ENCODE peak calls at places on chromosomes 11 and 22, in eight cellular contexts. X is body of pancreas, E is retinal pigment epithelial cell, D is AG10803, V is A549, F is right lobe of liver, P is hepatocyte, J is kidney. I is an unnamed sample.

GRCh38 chr11:116605543-116605942 is 167.2 kb downstream of the BUD13 start:
- DNase-seq in D (no peak), P (peak), E (peak), F (peak), J (no peak), V (no peak), X (peak), I (peak)

GRCh38 chr22:42973536-42973881 is 41.4 kb downstream of the PACSIN2 start:
- DNase-seq in V (no peak), D (no peak), E (no peak), J (no peak), X (no peak), P (no peak), F (no peak), I (no peak)

GRCh38 chr11:80163011-80163410 is 722.2 kb upstream of the TENM4 start:
- DNase-seq in V (no peak), E (peak), X (no peak), D (peak), J (no peak), F (no peak), P (peak), I (no peak)

GRCh38 chr22:17381237-17381913 is 12.1 kb downstream of the CECR2 start:
- DNase-seq in P (peak), V (no peak), X (no peak), J (no peak), F (peak), E (no peak), D (no peak), I (no peak)

GRCh38 chr11:96779030-96779429 is 389.2 kb downstream of the JRKL start:
- DNase-seq in P (no peak), F (no peak), D (no peak), V (no peak), X (no peak), J (no peak), E (no peak), I (no peak)

GRCh38 chr11:57219021-57219627 is 17.9 kb downstream of the APLNR start:
- DNase-seq in E (no peak), X (no peak), D (peak), V (no peak), F (no peak), P (no peak), J (no peak), I (no peak)

GRCh38 chr11:78224906-78225420 is 36.2 kb downstream of the USP35 start:
- DNase-seq in V (no peak), P (no peak), E (no peak), D (no peak), F (no peak), X (no peak), J (no peak), I (no peak)

GRCh38 chr11:32081129-32081641 is 9.7 kb upstream of the RCN1 start:
- DNase-seq in V (no peak), E (peak), X (no peak), P (peak), J (no peak), F (no peak), D (peak), I (peak)

GRCh38 chr11:131486100-131486499 is 115.7 kb downstream of the NTM start:
- DNase-seq in F (no peak), E (no peak), V (no peak), P (no peak), J (no peak), X (no peak), D (peak), I (no peak)

GRCh38 chr11:32705309-32706033 is 89.0 kb downstream of the CCDC73 start:
- DNase-seq in F (peak), E (no peak), P (no peak), X (no peak), D (no peak), V (no peak), J (no peak), I (no peak)

GRCh38 chr22:48637231-48637630 is 1190.4 kb downstream of the BRD1 start:
- DNase-seq in V (no peak), P (no peak), J (no peak), D (no peak), E (no peak), X (no peak), F (no peak), I (no peak)

GRCh38 chr11:18743900-18744514 is 18.0 kb upstream of the IGSF22 start:
- DNase-seq in X (no peak), P (no peak), J (no peak), D (no peak), V (no peak), E (no peak), F (no peak), I (no peak)

GRCh38 chr11:10377182-10377581 is 72.3 kb downstream of the ADM start:
- DNase-seq in F (no peak), P (no peak), X (no peak), V (no peak), E (no peak), J (no peak), D (no peak), I (no peak)

GRCh38 chr22:37486224-37486845 is at the start of gene MFNG:
- DNase-seq in D (no peak), F (peak), E (no peak), V (peak), P (peak), J (peak), X (peak), I (no peak)

GRCh38 chr11:127612602-127613001 is 612.0 kb upstream of the KIRREL3 start:
- DNase-seq in P (no peak), V (no peak), J (no peak), X (no peak), F (no peak), D (no peak), E (no peak), I (no peak)

GRCh38 chr11:128604723-128605122 is 17.4 kb upstream of the ETS1 start:
- DNase-seq in X (no peak), F (no peak), J (no peak), E (no peak), D (no peak), P (no peak), V (no peak), I (no peak)

GRCh38 chr11:44992181-44992582 is 41.5 kb upstream of the TP53I11 start:
- DNase-seq in P (no peak), V (no peak), F (no peak), E (no peak), D (no peak), J (no peak), X (peak), I (no peak)

GRCh38 chr11:86510097-86510496 is 135.4 kb downstream of the CCDC81 start:
- DNase-seq in D (no peak), J (no peak), F (no peak), P (no peak), E (no peak), X (no peak), V (no peak), I (no peak)

GRCh38 chr11:88103337-88104206 is 71.7 kb downstream of the RAB38 start:
- DNase-seq in F (peak), V (peak), P (peak), X (peak), J (no peak), E (peak), D (peak), I (peak)

GRCh38 chr11:43853766-43854165 is 26.9 kb upstream of the ALKBH3 start:
- DNase-seq in F (no peak), P (no peak), D (peak), V (no peak), E (no peak), X (no peak), J (no peak), I (no peak)

GRCh38 chr11:43856988-43857387 is 23.6 kb upstream of the ALKBH3 start:
- DNase-seq in J (no peak), D (no peak), X (no peak), E (no peak), F (no peak), P (no peak), V (no peak), I (no peak)

DNA sequence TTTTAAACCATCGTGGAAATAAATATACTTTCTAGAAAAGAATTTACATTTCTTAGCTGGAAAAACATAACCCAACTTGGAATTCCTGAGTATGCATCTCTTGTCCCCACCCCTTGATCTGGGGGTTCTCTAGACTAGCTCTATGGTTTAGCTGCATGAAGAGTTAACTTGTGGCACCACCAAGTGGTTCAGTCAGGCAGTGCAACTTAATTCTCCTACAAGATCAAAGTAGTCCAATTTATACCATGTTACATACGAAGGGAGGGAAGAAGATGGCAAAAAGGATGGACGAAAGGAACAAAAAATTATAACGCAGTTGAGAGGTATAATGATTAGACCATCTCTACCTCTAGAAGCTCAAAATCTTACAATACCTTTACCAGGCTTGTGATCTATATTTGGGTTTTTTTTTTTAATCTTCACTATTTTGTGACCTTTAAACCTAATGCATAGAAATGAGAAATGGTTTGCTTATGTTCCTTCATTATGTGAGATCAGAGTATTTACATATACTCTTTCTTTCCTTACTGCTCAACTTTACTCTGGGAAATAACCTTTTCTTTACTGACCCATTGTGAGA is 28.5 kb upstream of the ALKBH3 start:
- DNase-seq in V (peak), X (peak), P (peak), F (no peak), E (peak), J (no peak), D (peak), I (peak)
- TF ChIP-seq CTCF in V (peak), X (peak), P (peak), F (peak), E (peak), J (peak), D (peak), I (peak)

GRCh38 chr11:35619030-35619753 is 932 bp downstream of the FJX1 start:
- DNase-seq in X (peak), D (peak), V (peak), P (peak), F (peak), E (no peak), J (peak), I (no peak)

GRCh38 chr11:35622070-35622469 is 3.8 kb downstream of the FJX1 start:
- DNase-seq in E (peak), V (no peak), P (no peak), X (no peak), D (peak), J (no peak), F (no peak), I (no peak)

GRCh38 chr11:35619754-35620640 is 1.7 kb downstream of the FJX1 start:
- DNase-seq in J (peak), V (peak), D (no peak), X (peak), F (peak), P (peak), E (no peak), I (no peak)

GRCh38 chr11:35623708-35624168 is 5.5 kb downstream of the FJX1 start:
- DNase-seq in X (no peak), D (peak), V (no peak), F (no peak), E (no peak), P (peak), J (no peak), I (peak)

GRCh38 chr11:35621620-35622019 is 3.4 kb downstream of the FJX1 start:
- DNase-seq in E (no peak), J (no peak), F (no peak), V (no peak), X (no peak), P (no peak), D (no peak), I (no peak)
- H3K4me3 ChIP-seq in E (no peak), J (no peak), F (no peak), V (no peak), X (no peak), P (no peak), D (no peak), I (peak)

GRCh38 chr11:71454470-71455113 is 1.6 kb downstream of the NADSYN1 start:
- DNase-seq in J (peak), V (no peak), F (peak), P (peak), E (no peak), X (peak), D (no peak), I (no peak)
- TF ChIP-seq CTCF in J (no peak), V (peak), F (peak), P (peak), E (peak), X (no peak), D (no peak), I (no peak)

DNA sequence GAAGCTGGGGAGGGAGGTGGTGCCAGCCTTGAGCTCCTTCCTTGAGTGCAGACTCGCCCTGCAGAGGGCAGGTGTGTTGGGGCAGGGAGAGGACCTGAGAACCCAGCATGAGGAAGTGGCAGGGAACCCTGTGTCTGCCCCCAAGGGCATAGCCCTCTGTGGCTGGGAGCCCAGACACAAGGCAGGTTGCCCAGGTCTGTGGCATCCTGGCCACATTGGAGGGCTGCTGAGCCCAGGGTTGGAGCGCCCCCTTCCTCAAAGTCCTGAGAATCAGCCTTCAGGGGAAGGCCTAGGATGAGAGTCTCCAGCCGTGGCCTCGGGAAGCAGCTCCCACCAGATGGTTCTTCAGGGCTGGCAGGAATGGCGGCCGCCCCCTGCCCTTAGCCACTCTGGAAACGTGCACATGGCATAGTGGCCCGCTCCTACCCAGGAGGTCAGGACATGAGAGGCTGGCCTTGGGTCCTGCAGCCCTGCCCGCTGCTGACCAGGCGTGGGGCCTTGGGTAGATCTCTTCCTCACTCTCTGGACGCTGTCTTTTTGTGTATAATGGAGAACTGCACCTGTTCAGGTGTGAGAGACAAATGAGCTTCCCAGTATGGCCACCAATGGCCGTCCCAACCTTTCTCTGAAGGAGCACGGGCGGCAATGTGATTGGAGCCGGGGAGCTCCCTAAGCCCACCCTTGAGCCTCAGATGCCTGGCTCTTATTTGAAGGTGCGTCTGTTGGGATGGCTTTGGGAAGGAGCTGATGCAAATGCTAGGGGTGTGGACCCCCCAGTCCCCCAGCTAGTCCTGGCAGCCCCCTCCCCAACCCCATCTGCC is 4.5 kb upstream of the CDC42BPG start:
- DNase-seq in V (no peak), J (peak), X (peak), P (peak), D (no peak), F (peak), E (no peak), I (no peak)
- H3K4me3 ChIP-seq in V (no peak), J (no peak), X (no peak), P (no peak), D (no peak), F (no peak), E (no peak), I (no peak)

DNA sequence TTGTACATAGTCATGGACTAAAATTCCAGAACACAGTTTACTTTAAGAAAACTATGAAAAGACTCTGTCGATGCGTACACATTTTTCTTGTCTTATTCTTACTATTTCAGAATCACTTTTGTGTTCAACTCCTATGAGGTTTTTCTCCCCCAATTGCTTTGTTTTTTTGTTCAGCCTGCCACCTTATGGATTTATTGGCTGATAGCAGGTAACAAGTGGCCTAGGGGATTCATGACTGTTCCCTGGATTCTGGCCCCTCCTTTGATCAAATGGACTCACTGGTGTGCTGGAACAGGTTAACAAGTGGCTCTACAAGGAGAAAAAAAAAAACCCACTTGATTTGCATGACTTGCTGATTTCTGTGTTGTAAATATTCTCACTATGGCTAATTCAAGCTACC is 10.6 kb downstream of the MMP20 start:
- DNase-seq in X (no peak), V (no peak), P (no peak), E (no peak), F (no peak), J (no peak), D (no peak), I (no peak)
- TF ChIP-seq CTCF in X (no peak), V (peak), P (peak), E (peak), F (no peak), J (no peak), D (no peak), I (peak)

GRCh38 chr11:16607675-16608644 is 130.5 kb upstream of the C11orf58 start:
- DNase-seq in F (peak), J (peak), V (no peak), P (peak), E (no peak), D (peak), X (peak), I (no peak)

GRCh38 chr11:16605440-16605970 is 132.9 kb upstream of the C11orf58 start:
- DNase-seq in D (no peak), E (no peak), V (no peak), X (peak), F (peak), P (peak), J (peak), I (no peak)

GRCh38 chr11:16604784-16605439 is 133.5 kb upstream of the C11orf58 start:
- DNase-seq in V (peak), E (no peak), F (peak), X (peak), P (peak), D (peak), J (peak), I (no peak)

GRCh38 chr11:16606784-16607674 is 131.4 kb upstream of the C11orf58 start:
- DNase-seq in F (peak), V (no peak), J (peak), P (peak), X (peak), D (no peak), E (no peak), I (no peak)

DNA sequence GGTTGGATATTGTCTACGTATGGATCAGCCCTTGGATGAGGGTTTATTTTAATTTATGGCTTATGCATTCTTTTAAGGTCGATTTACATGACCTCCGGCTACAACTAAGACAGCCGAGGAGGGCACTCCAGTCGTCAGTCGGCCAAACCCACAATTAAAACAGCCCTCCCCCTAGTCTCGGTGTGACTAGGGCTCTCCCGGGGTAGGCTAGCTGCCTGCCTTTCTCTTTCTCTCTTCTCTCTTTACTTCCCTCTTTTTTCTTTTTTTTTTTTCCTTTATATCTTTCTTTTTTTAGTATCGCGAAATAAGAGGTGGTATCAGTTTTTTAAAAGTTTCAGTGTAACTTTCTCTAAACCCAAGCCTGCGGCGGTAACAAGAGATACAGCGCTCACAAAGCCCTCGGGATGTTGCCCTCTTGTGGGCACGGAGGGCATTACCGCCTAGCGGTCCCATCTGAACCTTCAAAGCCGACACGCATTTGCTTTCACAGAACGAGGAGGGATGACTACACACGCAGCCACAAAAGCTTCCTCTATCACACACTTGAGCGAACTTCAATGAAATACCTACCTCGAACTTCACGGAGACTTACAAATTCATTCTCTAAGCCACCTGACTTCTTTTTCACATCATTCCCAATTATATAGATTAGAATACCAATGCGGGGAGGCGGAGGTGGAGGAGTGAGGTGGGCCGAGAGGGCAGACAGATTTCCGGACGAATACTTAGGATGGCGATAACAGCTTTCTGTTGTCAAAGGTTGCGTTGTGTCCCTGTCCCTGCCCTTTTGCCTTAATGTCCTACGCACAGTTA is 132.3 kb upstream of the C11orf58 start:
- DNase-seq in V (peak), P (peak), D (peak), J (peak), E (peak), X (peak), F (peak), I (peak)
- H3K4me3 ChIP-seq in V (peak), P (peak), D (peak), J (peak), E (peak), X (peak), F (peak), I (peak)

GRCh38 chr11:75562048-75562835 is at the start of gene SERPINH1:
- DNase-seq in X (peak), P (peak), F (peak), E (no peak), D (peak), J (peak), V (peak), I (no peak)

GRCh38 chr11:75563501-75563977 is 1.5 kb downstream of the SERPINH1 start:
- DNase-seq in X (no peak), P (no peak), V (no peak), E (no peak), J (no peak), F (no peak), D (no peak), I (no peak)

GRCh38 chr11:75562836-75563484 is 907 bp downstream of the SERPINH1 start:
- DNase-seq in F (peak), J (no peak), E (no peak), X (peak), P (peak), V (no peak), D (peak), I (peak)

GRCh38 chr11:75565221-75565814 is 3.3 kb downstream of the SERPINH1 start:
- DNase-seq in F (peak), D (peak), J (peak), P (peak), E (no peak), X (peak), V (no peak), I (peak)

GRCh38 chr11:75563978-75564552 is 2.0 kb downstream of the SERPINH1 start:
- DNase-seq in D (peak), F (no peak), E (no peak), V (no peak), J (peak), P (peak), X (peak), I (peak)
- TF ChIP-seq CTCF in D (peak), F (peak), E (peak), V (no peak), J (peak), P (peak), X (no peak), I (peak)

GRCh38 chr11:105179542-105180278 is 40.1 kb upstream of the CARD18 start:
- DNase-seq in X (peak), J (no peak), V (no peak), E (no peak), D (no peak), P (peak), F (no peak), I (no peak)
- H3K4me3 ChIP-seq in X (no peak), J (no peak), V (no peak), E (no peak), D (no peak), P (no peak), F (no peak), I (no peak)

I was measured in HFF-Myc.